ENCODE peak calls at places on chromosome 7, in five cellular contexts. D is endodermal cell, K is psoas muscle, O is lower lobe of right lung, W is hepatocyte. Z is an unnamed sample.

GRCh38 chr7:82249979-82250378 is 193.6 kb downstream of the CACNA2D1 start:
- DNase-seq in D (no peak), K (no peak), O (no peak), W (no peak), Z (no peak)

GRCh38 chr7:34165927-34166550 is 260.7 kb downstream of the BMPER start:
- DNase-seq in D (no peak), K (no peak), O (no peak), W (peak; percentile 26), Z (no peak)

GRCh38 chr7:66452165-66452564 is 176.5 kb upstream of the KCTD7 start:
- DNase-seq in D (no peak), K (no peak), O (no peak), W (no peak), Z (no peak)

GRCh38 chr7:45685619-45686240 is 111.6 kb downstream of the ADCY1 start:
- DNase-seq in D (peak; percentile 18), K (no peak), O (no peak), W (no peak), Z (no peak)

GRCh38 chr7:94244760-94245159 is 149.9 kb upstream of the COL1A2 start:
- DNase-seq in D (no peak), K (no peak), O (no peak), W (no peak), Z (no peak)

GRCh38 chr7:81484266-81484665 is 285.6 kb downstream of the HGF start:
- DNase-seq in D (peak; percentile 72), K (peak; percentile 34), O (no peak), W (peak; percentile 55), Z (no peak)

GRCh38 chr7:139034855-139035587 is 821 bp downstream of the ZC3HAV1L start:
- DNase-seq in D (peak; percentile 71), K (peak; percentile 42), O (no peak), W (peak; percentile 49), Z (no peak)

GRCh38 chr7:85483205-85483604 is 296.3 kb upstream of the SEMA3D start:
- DNase-seq in D (no peak), K (no peak), O (no peak), W (no peak), Z (no peak)

GRCh38 chr7:92602352-92603088 is 12.3 kb upstream of the FAM133B start:
- DNase-seq in D (no peak), K (no peak), O (no peak), W (no peak), Z (no peak)

GRCh38 chr7:92761391-92762098 is 74.8 kb downstream of the CDK6 start:
- DNase-seq in D (no peak), K (no peak), O (no peak), W (no peak), Z (no peak)

GRCh38 chr7:100629117-100629711 is 12.1 kb downstream of the TFR2 start:
- DNase-seq in D (peak; percentile 94), K (no peak), O (no peak), W (no peak), Z (no peak)

GRCh38 chr7:19079066-19079465 is 38.4 kb downstream of the TWIST1 start:
- DNase-seq in D (no peak), K (no peak), O (no peak), W (no peak), Z (no peak)

GRCh38 chr7:78968951-78969350 is 484.5 kb downstream of the MAGI2 start:
- DNase-seq in D (no peak), K (no peak), O (no peak), W (no peak), Z (no peak)

DNA sequence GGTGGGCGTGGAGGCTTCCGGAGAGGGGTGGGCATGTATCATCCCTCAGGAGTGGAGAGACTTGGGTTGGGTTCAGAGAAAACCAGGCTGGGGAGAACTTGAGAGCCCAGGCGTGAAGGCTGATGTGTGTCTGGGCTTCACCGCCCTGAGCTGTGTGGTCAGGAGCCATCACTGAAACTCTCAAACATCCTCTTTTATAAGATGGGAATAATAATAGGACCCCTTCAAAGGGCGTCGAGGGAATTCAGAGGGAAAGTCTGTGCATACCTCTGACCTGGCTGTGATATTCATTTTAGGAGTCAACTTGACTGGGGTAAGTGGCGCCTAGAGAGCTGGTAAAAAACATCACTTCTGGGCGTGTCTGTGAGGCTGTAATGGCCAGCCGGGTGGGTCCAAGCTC is 21.1 kb upstream of the PSMG3 start:
- DNase-seq in D (no peak), K (no peak), O (no peak), W (no peak), Z (no peak)
- H3K27me3 ChIP-seq in D (no peaks in the 10 kb centered on the region), K (peaks cover 56% of the 10 kb centered on the region), O (peaks cover 41% of the 10 kb centered on the region), W (peaks cover 7% of the 10 kb centered on the region), Z (peaks cover 24% of the 10 kb centered on the region)

GRCh38 chr7:130960208-130960988 is 226.4 kb upstream of the KLF14 start:
- DNase-seq in D (no peak), K (no peak), O (no peak), W (peak; percentile 32), Z (no peak)
- H3K4me3 ChIP-seq in D (no peak overlapping the region), K (peak overlapping the region; percentile 40), O (peak overlapping the region; percentile 2), W (no peak overlapping the region), Z (no peak overlapping the region)

DNA sequence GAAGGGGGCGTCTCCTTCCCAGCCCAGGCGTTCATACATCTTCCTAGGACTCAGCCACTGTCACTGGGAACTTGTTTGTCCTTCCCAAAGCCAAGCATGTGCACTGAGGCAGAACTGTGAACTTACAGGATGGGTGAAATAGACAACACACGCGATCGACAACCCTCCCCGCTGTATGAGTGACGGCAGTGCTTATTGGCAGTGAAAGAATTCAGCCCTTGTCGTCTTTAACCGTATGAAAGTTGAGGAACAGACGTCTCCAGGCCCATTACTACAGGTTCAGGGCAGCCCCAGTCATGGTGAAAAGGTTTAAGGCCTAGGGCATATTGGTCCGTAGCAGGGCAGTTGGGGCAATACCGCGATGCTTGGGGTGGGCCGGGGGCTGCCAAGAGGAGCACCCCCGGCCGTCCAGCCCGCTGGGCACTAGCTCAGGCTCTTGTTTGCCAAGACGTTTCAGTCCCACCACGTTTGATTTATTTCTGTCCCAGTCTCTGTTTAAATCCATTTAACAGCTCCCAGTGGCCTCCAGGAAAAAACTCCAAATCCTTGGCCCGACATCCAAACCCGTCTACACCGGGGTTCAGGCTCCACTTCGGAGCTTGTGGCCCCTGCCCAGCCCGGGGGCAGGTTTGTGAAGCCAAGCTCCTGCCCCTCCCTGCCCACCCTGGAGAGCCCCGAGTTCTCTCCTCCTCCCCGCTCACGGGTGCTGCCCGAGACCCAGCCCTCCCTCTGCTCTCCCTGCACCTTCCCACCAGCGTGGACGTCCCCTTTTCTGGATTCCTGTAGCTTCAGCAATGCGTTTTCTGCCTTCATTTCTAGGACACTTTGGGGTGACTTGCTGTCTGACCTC is 159.8 kb downstream of the DNAJB6 start:
- DNase-seq in D (peak; percentile 32), K (no peak), O (no peak), W (no peak), Z (no peak)
- TF ChIP-seq CTCF in D (no peak), K (no peak), O (no peak), W (no peak), Z (no peak)

GRCh38 chr7:141073173-141073640 is 657 bp upstream of the TMEM178B start:
- DNase-seq in D (peak; percentile 89), K (peak; percentile 48), O (no peak), W (peak; percentile 81), Z (peak; percentile 65)

GRCh38 chr7:141074162-141074989 is 512 bp downstream of the TMEM178B start:
- DNase-seq in D (peak; percentile 87), K (peak; percentile 21), O (no peak), W (peak; percentile 19), Z (peak; percentile 19)

GRCh38 chr7:141073641-141074161 is at the start of gene TMEM178B:
- DNase-seq in D (peak; percentile 83), K (peak; percentile 19), O (no peak), W (peak; percentile 8), Z (no peak)

GRCh38 chr7:141076377-141076776 is 2.5 kb downstream of the TMEM178B start:
- DNase-seq in D (no peak), K (no peak), O (no peak), W (no peak), Z (no peak)

GRCh38 chr7:141074997-141075396 is 1.1 kb downstream of the TMEM178B start:
- DNase-seq in D (no peak), K (no peak), O (no peak), W (no peak), Z (no peak)
- H3K27me3 ChIP-seq in D (peaks cover 64% of the 10 kb centered on the region), K (peaks cover 21% of the 10 kb centered on the region), O (peaks cover 74% of the 10 kb centered on the region), W (peaks cover 93% of the 10 kb centered on the region), Z (no peaks in the 10 kb centered on the region)

DNA sequence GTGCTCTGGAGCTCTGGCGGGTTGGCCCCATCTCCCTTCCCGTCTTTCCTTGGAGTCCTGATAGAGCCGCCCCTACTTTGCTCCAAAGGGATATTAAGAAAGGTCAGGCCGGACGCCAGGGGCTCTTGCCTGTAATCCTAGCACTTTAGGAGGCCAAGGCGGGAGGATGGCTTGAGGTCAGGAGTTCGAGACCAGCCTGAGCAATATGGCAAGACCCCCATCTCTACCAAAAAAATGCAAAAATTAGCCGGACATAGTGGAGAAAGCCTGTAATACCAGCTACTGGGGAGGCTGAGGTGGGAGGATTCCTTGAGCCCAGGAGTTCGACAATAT is 313 bp upstream of the MLXIPL start:
- DNase-seq in D (no peak), K (no peak), O (no peak), W (no peak), Z (no peak)
- H3K4me3 ChIP-seq in D (no peak overlapping the region), K (peak overlapping the region; percentile 67), O (peak overlapping the region; percentile 60), W (no peak overlapping the region), Z (peak overlapping the region; percentile 61)

DNA sequence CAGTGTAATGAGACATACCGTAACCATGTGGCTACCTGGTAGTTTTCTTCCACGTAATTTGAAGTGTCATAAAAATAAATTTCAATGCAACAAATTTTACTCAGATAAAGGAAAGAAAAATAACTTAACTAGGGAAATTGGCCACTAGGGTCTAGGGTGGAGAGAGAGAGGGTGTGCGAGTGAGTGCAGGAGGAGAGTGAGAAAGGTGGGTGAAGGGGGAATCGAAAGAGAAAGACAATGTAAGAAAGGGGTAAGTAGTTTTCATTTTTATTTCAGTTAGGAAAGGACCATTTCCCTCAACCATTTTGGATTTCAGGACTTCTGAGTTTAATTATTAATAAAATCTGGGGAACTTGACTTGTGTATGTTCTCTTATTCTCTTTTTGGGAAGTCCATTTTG is 27.7 kb upstream of the GLI3 start:
- DNase-seq in D (no peak), K (no peak), O (no peak), W (no peak), Z (no peak)
- TF ChIP-seq CTCF in D (no peak), K (no peak), O (no peak), W (no peak), Z (no peak)

GRCh38 chr7:10637991-10638390 is 335.7 kb upstream of the PHF14 start:
- DNase-seq in D (no peak), K (no peak), O (no peak), W (no peak), Z (no peak)
- H3K27me3 ChIP-seq in D (no peaks in the 10 kb centered on the region), K (no peaks in the 10 kb centered on the region), O (no peaks in the 10 kb centered on the region), W (no peaks in the 10 kb centered on the region), Z (no peaks in the 10 kb centered on the region)

DNA sequence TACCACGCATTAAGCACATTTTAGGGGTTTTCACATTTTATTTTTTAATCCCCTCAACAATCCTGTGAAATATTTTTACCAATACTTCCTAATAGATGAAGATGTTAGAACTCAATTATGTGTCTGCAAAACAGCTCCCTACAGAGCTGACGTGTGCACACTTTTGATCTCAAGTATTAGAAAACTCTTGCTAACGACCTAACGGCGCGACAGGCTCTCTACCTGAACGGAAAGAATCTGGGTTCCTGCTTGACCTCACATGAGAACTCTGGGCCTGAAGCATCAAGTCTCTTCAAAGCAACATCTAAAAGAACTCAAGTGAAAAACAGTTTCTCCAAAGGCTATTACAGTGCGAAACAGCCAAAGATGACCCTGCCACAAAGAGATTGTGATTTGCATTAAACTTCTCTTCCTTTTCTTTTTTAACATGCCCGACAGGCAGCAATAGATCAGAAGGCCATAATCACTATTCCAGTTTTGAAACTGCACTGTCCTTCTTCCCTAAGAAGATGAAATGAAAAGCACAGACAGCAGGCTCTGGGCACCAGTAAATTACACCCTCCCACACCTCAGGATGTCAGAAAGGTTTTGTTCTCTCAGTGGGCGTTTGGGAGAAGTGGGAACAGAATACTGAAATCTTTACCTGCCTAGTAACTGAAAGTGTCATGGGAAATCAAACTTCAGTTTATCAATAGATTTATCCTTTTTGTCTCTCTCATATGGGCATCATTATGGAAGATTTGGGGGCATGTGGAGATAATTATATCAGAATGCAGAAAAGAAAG is 113.7 kb downstream of the DOCK4 start:
- DNase-seq in D (no peak), K (no peak), O (no peak), W (no peak), Z (no peak)
- H3K4me3 ChIP-seq in D (no peak overlapping the region), K (no peak overlapping the region), O (no peak overlapping the region), W (no peak overlapping the region), Z (no peak overlapping the region)